ENCODE peak calls at places on chromosome 22, in five cellular contexts. Z is neural progenitor cell, V is GM23248, I is PC-3, O is GM23338. E is an unnamed sample.
A peak's percentile ranks its signal among the peaks of the same experiment; 100 is the strongest.

GRCh38 chr22:47449508-47450270 is 687.2 kb downstream of the TBC1D22A start:
- DNase-seq in Z (no peak), V (no peak), I (no peak), O (no peak), E (no peak)

GRCh38 chr22:21698430-21699329 is 32.9 kb downstream of the PPIL2 start:
- DNase-seq in Z (peak; percentile 51), O (peak; percentile 49), I (no peak), V (no peak), E (no peak)

GRCh38 chr22:31891366-31892079 is 52.8 kb upstream of the YWHAH start:
- DNase-seq in O (no peak), I (no peak), V (peak; percentile 13), Z (peak; percentile 18), E (peak; percentile 59)

GRCh38 chr22:31173386-31174145 is 13.6 kb downstream of the RNF185 start:
- DNase-seq in V (peak; percentile 93), I (peak; percentile 72), Z (no peak), O (no peak), E (no peak)

GRCh38 chr22:28594784-28595324 is 84.8 kb downstream of the TTC28 start:
- DNase-seq in O (peak; percentile 82), I (peak; percentile 61), Z (peak; percentile 74), V (peak; percentile 86), E (peak; percentile 60)

GRCh38 chr22:20750461-20751184 is 23.3 kb upstream of the SERPIND1 start:
- DNase-seq in Z (no peak), I (peak; percentile 76), O (no peak), V (peak; percentile 93), E (no peak)

GRCh38 chr22:20084547-20085413 is 4.7 kb downstream of the DGCR8 start:
- DNase-seq in I (no peak), V (peak; percentile 27), Z (peak; percentile 79), O (peak; percentile 89), E (peak; percentile 88)

GRCh38 chr22:20021196-20022181 is 579 bp downstream of the TANGO2 start:
- DNase-seq in Z (peak; percentile 47), V (peak; percentile 91), I (peak; percentile 46), O (no peak), E (peak; percentile 75)

GRCh38 chr22:38963872-38964271 is 6.5 kb downstream of the APOBEC3A start:
- DNase-seq in I (no peak), O (no peak), Z (no peak), V (no peak), E (no peak)

GRCh38 chr22:21790359-21790758 is 54.8 kb upstream of the YPEL1 start:
- DNase-seq in I (no peak), Z (no peak), V (no peak), O (no peak), E (no peak)

GRCh38 chr22:31637375-31637937 is 24.6 kb downstream of the PISD start:
- DNase-seq in I (no peak), Z (no peak), O (peak; percentile 37), V (no peak), E (no peak)

GRCh38 chr22:50530857-50531545 is 1.2 kb upstream of the TYMP start:
- DNase-seq in Z (peak; percentile 80), I (peak; percentile 74), O (peak; percentile 91), V (peak; percentile 94), E (no peak)

GRCh38 chr22:30186048-30186447 is 60.5 kb downstream of the LIF start:
- DNase-seq in Z (no peak), I (peak; percentile 45), V (no peak), O (no peak), E (no peak)

DNA sequence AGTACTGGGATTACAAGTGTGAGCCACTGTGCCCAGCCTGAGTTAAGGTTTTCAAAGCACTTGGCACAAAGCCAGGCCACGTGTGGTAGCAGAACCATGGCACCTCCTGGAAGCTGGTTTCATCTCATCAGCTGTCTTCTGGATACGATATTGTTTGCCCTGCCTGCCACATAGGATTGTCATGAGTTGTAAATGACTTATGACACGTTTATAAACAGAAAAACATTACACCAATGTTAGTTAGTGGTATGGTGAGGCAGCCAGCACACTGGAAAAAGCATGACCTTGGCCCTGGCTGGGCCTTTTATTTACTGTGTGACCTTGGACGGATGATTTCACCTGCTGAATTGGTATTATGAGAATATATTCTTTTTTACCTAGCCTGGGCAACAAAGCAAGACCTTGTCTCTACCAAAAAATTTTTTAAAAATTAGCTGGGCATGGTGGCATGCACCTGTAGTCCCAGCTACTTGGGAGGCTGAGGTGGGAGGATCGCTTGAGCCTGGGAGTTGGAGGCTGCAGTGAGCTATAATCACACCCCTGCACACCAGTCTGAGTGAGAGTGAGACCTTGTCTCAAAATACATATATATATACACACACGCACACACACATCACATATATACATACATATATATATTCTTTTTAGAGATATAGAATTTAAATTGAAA is 24.0 kb upstream of the MYH9 start:
- DNase-seq in V (no peak), Z (no peak), I (no peak), O (no peak), E (no peak)
- H3F3A ChIP-seq in V (no peaks in the 10 kb centered on the region), Z (peaks cover 29% of the 10 kb centered on the region), I (no peaks in the 10 kb centered on the region), O (peaks cover 15% of the 10 kb centered on the region), E (no peaks in the 10 kb centered on the region)

GRCh38 chr22:41933411-41934177 is 7.0 kb upstream of the TNFRSF13C start:
- DNase-seq in V (no peak), Z (no peak), O (no peak), I (no peak), E (no peak)
- H3F3A ChIP-seq in V (no peaks in the 10 kb centered on the region), Z (peaks cover 5% of the 10 kb centered on the region), O (peaks cover 4% of the 10 kb centered on the region), I (no peaks in the 10 kb centered on the region), E (no peaks in the 10 kb centered on the region)

DNA sequence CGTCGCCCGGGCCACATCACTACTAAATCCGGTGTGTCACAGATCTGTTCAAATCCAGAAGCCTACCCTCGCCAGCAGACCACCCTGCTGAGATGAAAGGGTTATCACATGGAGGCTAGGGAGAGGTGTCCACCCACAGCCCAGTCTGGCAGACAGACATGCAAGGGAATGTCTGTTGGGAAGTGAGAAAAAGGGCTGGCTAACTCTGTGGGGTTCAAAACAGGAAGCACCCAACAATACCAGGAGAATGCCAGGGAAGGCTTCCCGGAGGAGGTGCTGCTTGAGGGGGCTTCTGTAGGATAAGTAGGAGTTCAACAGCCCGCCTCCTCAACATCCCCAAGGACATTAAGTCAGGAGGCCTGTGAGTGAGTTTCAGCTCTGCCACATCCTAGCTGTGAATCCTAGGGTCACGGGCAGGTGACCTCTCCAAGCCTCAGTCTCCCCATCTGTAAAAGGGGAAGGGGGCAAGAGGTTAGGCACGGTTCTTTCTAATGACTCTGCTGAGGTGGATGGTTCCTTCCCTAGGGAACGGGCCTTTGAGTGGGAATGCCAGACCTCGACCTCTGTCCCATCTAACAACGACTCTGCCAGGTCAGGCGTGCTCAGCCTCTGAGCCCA is 1.1 kb downstream of the TPST2 start:
- DNase-seq in I (no peak), Z (no peak), V (no peak), O (no peak), E (no peak)
- H3F3A ChIP-seq in I (no peaks in the 10 kb centered on the region), Z (peaks cover 10% of the 10 kb centered on the region), V (peaks cover 23% of the 10 kb centered on the region), O (peaks cover 11% of the 10 kb centered on the region), E (peaks cover 20% of the 10 kb centered on the region)

GRCh38 chr22:48836673-48837340 is 990.9 kb downstream of the BRD1 start:
- DNase-seq in Z (no peak), O (no peak), V (no peak), I (no peak), E (no peak)
- H3F3A ChIP-seq in Z (peaks cover 13% of the 10 kb centered on the region), O (peaks cover 6% of the 10 kb centered on the region), V (no peaks in the 10 kb centered on the region), I (no peaks in the 10 kb centered on the region), E (peaks cover 4% of the 10 kb centered on the region)

GRCh38 chr22:42996646-42997365 is 18.1 kb downstream of the PACSIN2 start:
- DNase-seq in O (no peak), I (no peak), Z (no peak), V (peak; percentile 42), E (no peak)
- H3F3A ChIP-seq in O (no peaks in the 10 kb centered on the region), I (no peaks in the 10 kb centered on the region), Z (no peaks in the 10 kb centered on the region), V (peaks cover 70% of the 10 kb centered on the region), E (peaks cover 8% of the 10 kb centered on the region)

GRCh38 chr22:22887621-22888503 is at the start of gene IGLL5:
- DNase-seq in Z (no peak), I (no peak), V (no peak), O (no peak), E (no peak)
- H3F3A ChIP-seq in Z (no peaks in the 10 kb centered on the region), I (no peaks in the 10 kb centered on the region), V (no peaks in the 10 kb centered on the region), O (no peaks in the 10 kb centered on the region), E (no peaks in the 10 kb centered on the region)

GRCh38 chr22:45935573-45935972 is 41.4 kb downstream of the WNT7B start:
- DNase-seq in V (no peak), Z (no peak), I (no peak), O (no peak), E (no peak)
- H3F3A ChIP-seq in V (no peaks in the 10 kb centered on the region), Z (no peaks in the 10 kb centered on the region), I (no peaks in the 10 kb centered on the region), O (no peaks in the 10 kb centered on the region), E (peaks cover 3% of the 10 kb centered on the region)

DNA sequence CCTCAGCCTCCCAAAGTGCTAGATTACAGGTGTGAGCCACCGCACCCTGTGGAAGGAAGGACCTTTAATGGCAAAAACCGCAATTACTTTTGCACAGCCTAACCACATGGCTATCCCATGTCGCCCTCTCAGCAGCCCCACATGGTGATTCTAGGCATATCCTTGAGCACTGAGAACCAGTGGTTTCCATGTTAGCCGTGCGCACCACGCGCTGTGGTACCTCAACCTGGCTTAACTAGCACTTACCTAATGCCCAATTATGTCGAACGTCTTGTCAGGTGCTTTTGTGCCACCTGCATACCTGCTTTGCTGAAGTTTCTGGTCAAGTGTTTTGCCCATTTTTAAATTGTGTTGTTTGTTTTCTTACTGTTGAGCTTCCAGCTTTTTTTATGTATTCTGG is 697.9 kb downstream of the BRD1 start:
- DNase-seq in I (no peak), Z (no peak), V (no peak), O (no peak), E (no peak)
- H3F3A ChIP-seq in I (no peaks in the 10 kb centered on the region), Z (no peaks in the 10 kb centered on the region), V (no peaks in the 10 kb centered on the region), O (no peaks in the 10 kb centered on the region), E (no peaks in the 10 kb centered on the region)

GRCh38 chr22:24205438-24206189 is 24.3 kb downstream of the SUSD2 start:
- DNase-seq in I (peak; percentile 57), O (peak; percentile 35), Z (no peak), V (no peak), E (no peak)

GRCh38 chr22:24207264-24208011 is 26.2 kb downstream of the SUSD2 start:
- DNase-seq in I (no peak), O (no peak), Z (no peak), V (peak; percentile 53), E (no peak)

GRCh38 chr22:24198682-24199052 is 17.4 kb downstream of the SUSD2 start:
- DNase-seq in I (no peak), O (no peak), V (no peak), Z (no peak), E (no peak)

GRCh38 chr22:24200616-24201212 is 19.4 kb downstream of the SUSD2 start:
- DNase-seq in Z (no peak), O (no peak), I (peak; percentile 65), V (peak; percentile 74), E (peak; percentile 6)

GRCh38 chr22:24201681-24202590 is 20.6 kb downstream of the SUSD2 start:
- DNase-seq in V (no peak), I (peak; percentile 65), Z (no peak), O (no peak), E (no peak)
- H3F3A ChIP-seq in V (peaks cover 32% of the 10 kb centered on the region), I (no peaks in the 10 kb centered on the region), Z (no peaks in the 10 kb centered on the region), O (no peaks in the 10 kb centered on the region), E (peaks cover 25% of the 10 kb centered on the region)

E was measured in SK-N-SH.